ENCODE peak calls at places on chromosomes 11 and 22, in five cellular contexts. One of them, this sample, is unnamed.

GRCh38 chr11:46696212-46696558 is 4.2 kb downstream of the ARHGAP1 start:
- DNase-seq in CD4-positive, CD25-positive, alpha-beta regulatory T cell: no peak
- DNase-seq in pancreas: no peak
- DNase-seq in lower lobe of right lung: no peak
- DNase-seq in upper lobe of right lung: no peak
- DNase-seq in this sample: peak; percentile 92

GRCh38 chr11:113729456-113729855 is 23.3 kb upstream of the TMPRSS5 start:
- DNase-seq in pancreas: no peak
- DNase-seq in upper lobe of right lung: no peak
- DNase-seq in lower lobe of right lung: no peak
- DNase-seq in CD4-positive, CD25-positive, alpha-beta regulatory T cell: no peak
- DNase-seq in this sample: no peak

GRCh38 chr11:120747801-120748484 is 236.4 kb downstream of the GRIK4 start:
- DNase-seq in upper lobe of right lung: no peak
- DNase-seq in lower lobe of right lung: no peak
- DNase-seq in pancreas: no peak
- DNase-seq in CD4-positive, CD25-positive, alpha-beta regulatory T cell: no peak
- DNase-seq in this sample: no peak

GRCh38 chr11:44179173-44179572 is 83.7 kb downstream of the EXT2 start:
- DNase-seq in CD4-positive, CD25-positive, alpha-beta regulatory T cell: no peak
- DNase-seq in pancreas: no peak
- DNase-seq in lower lobe of right lung: no peak
- DNase-seq in upper lobe of right lung: no peak
- DNase-seq in this sample: no peak

GRCh38 chr22:47813661-47814060 is 1051.2 kb downstream of the TBC1D22A start:
- DNase-seq in lower lobe of right lung: no peak
- DNase-seq in pancreas: no peak
- DNase-seq in upper lobe of right lung: no peak
- DNase-seq in CD4-positive, CD25-positive, alpha-beta regulatory T cell: no peak
- DNase-seq in this sample: no peak

GRCh38 chr11:119567667-119568582 is 145.0 kb upstream of the THY1 start:
- DNase-seq in lower lobe of right lung: no peak
- DNase-seq in upper lobe of right lung: no peak
- DNase-seq in pancreas: no peak
- DNase-seq in CD4-positive, CD25-positive, alpha-beta regulatory T cell: no peak
- DNase-seq in this sample: no peak

GRCh38 chr11:114208371-114208770 is 87.8 kb upstream of the NNMT start:
- DNase-seq in lower lobe of right lung: no peak
- DNase-seq in upper lobe of right lung: no peak
- DNase-seq in pancreas: no peak
- DNase-seq in CD4-positive, CD25-positive, alpha-beta regulatory T cell: peak; percentile 5
- DNase-seq in this sample: no peak

GRCh38 chr11:64094463-64095223 is 58.9 kb downstream of the FLRT1 start:
- DNase-seq in CD4-positive, CD25-positive, alpha-beta regulatory T cell: no peak
- DNase-seq in upper lobe of right lung: no peak
- DNase-seq in lower lobe of right lung: no peak
- DNase-seq in pancreas: no peak
- DNase-seq in this sample: no peak

GRCh38 chr11:2209900-2210321 is 38.3 kb upstream of the TH start:
- DNase-seq in upper lobe of right lung: peak; percentile 41
- DNase-seq in lower lobe of right lung: no peak
- DNase-seq in pancreas: no peak
- DNase-seq in CD4-positive, CD25-positive, alpha-beta regulatory T cell: no peak
- DNase-seq in this sample: no peak

GRCh38 chr11:3894128-3894731 is 38.8 kb downstream of the STIM1 start:
- DNase-seq in lower lobe of right lung: peak; percentile 55
- DNase-seq in upper lobe of right lung: no peak
- DNase-seq in CD4-positive, CD25-positive, alpha-beta regulatory T cell: no peak
- DNase-seq in pancreas: no peak
- DNase-seq in this sample: no peak

GRCh38 chr11:116193321-116194114 is 579.3 kb downstream of the BUD13 start:
- DNase-seq in upper lobe of right lung: peak; percentile 92
- DNase-seq in lower lobe of right lung: peak; percentile 86
- DNase-seq in CD4-positive, CD25-positive, alpha-beta regulatory T cell: no peak
- DNase-seq in pancreas: peak; percentile 56
- DNase-seq in this sample: no peak

GRCh38 chr11:58024601-58025091 is 965 bp downstream of the OR9Q1 start:
- DNase-seq in upper lobe of right lung: peak; percentile 69
- DNase-seq in pancreas: peak; percentile 61
- DNase-seq in CD4-positive, CD25-positive, alpha-beta regulatory T cell: no peak
- DNase-seq in lower lobe of right lung: peak; percentile 61
- DNase-seq in this sample: no peak

GRCh38 chr11:13503393-13503792 is 7.6 kb upstream of the PTH start:
- DNase-seq in pancreas: no peak
- DNase-seq in upper lobe of right lung: no peak
- DNase-seq in CD4-positive, CD25-positive, alpha-beta regulatory T cell: no peak
- DNase-seq in lower lobe of right lung: no peak
- DNase-seq in this sample: no peak

GRCh38 chr11:1072116-1072820 is 2.4 kb upstream of the MUC2 start:
- DNase-seq in upper lobe of right lung: peak; percentile 56
- DNase-seq in CD4-positive, CD25-positive, alpha-beta regulatory T cell: no peak
- DNase-seq in lower lobe of right lung: peak; percentile 41
- DNase-seq in pancreas: no peak
- DNase-seq in this sample: no peak

GRCh38 chr11:121841487-121842167 is 274.4 kb downstream of the BLID start:
- DNase-seq in lower lobe of right lung: no peak
- DNase-seq in CD4-positive, CD25-positive, alpha-beta regulatory T cell: no peak
- DNase-seq in upper lobe of right lung: no peak
- DNase-seq in pancreas: no peak
- DNase-seq in this sample: no peak

GRCh38 chr22:42700901-42701300 is 19.8 kb downstream of the A4GALT start:
- DNase-seq in pancreas: no peak
- DNase-seq in CD4-positive, CD25-positive, alpha-beta regulatory T cell: no peak
- DNase-seq in lower lobe of right lung: no peak
- DNase-seq in upper lobe of right lung: no peak
- DNase-seq in this sample: no peak

GRCh38 chr22:40509401-40510134 is 127.0 kb downstream of the MRTFA start:
- DNase-seq in upper lobe of right lung: no peak
- DNase-seq in lower lobe of right lung: no peak
- DNase-seq in CD4-positive, CD25-positive, alpha-beta regulatory T cell: no peak
- DNase-seq in pancreas: peak; percentile 70
- DNase-seq in this sample: no peak

GRCh38 chr11:74754507-74755255 is 6.0 kb downstream of the RNF169 start:
- DNase-seq in upper lobe of right lung: no peak
- DNase-seq in CD4-positive, CD25-positive, alpha-beta regulatory T cell: no peak
- DNase-seq in pancreas: no peak
- DNase-seq in lower lobe of right lung: no peak
- DNase-seq in this sample: no peak

GRCh38 chr11:68008381-68009337 is 1.5 kb upstream of the ALDH3B1 start:
- DNase-seq in lower lobe of right lung: peak; percentile 74
- DNase-seq in upper lobe of right lung: peak; percentile 74
- DNase-seq in CD4-positive, CD25-positive, alpha-beta regulatory T cell: no peak
- DNase-seq in pancreas: peak; percentile 79
- DNase-seq in this sample: peak; percentile 45

GRCh38 chr11:20873054-20873453 is 203.7 kb downstream of the NELL1 start:
- DNase-seq in pancreas: peak; percentile 16
- DNase-seq in upper lobe of right lung: no peak
- DNase-seq in lower lobe of right lung: no peak
- DNase-seq in CD4-positive, CD25-positive, alpha-beta regulatory T cell: no peak
- DNase-seq in this sample: no peak

GRCh38 chr11:75931124-75931523 is 116.1 kb downstream of the UVRAG start:
- DNase-seq in pancreas: no peak
- DNase-seq in lower lobe of right lung: no peak
- DNase-seq in upper lobe of right lung: no peak
- DNase-seq in CD4-positive, CD25-positive, alpha-beta regulatory T cell: no peak
- DNase-seq in this sample: no peak

GRCh38 chr22:38314992-38315800 is 2.0 kb downstream of the CSNK1E start:
- DNase-seq in pancreas: no peak
- DNase-seq in upper lobe of right lung: no peak
- DNase-seq in lower lobe of right lung: no peak
- DNase-seq in CD4-positive, CD25-positive, alpha-beta regulatory T cell: no peak
- DNase-seq in this sample: no peak

GRCh38 chr11:57873196-57873911 is 111.8 kb downstream of the CTNND1 start:
- DNase-seq in pancreas: no peak
- DNase-seq in upper lobe of right lung: no peak
- DNase-seq in lower lobe of right lung: no peak
- DNase-seq in CD4-positive, CD25-positive, alpha-beta regulatory T cell: no peak
- DNase-seq in this sample: no peak

GRCh38 chr11:44120169-44120568 is 24.7 kb downstream of the EXT2 start:
- DNase-seq in upper lobe of right lung: no peak
- DNase-seq in pancreas: no peak
- DNase-seq in CD4-positive, CD25-positive, alpha-beta regulatory T cell: no peak
- DNase-seq in lower lobe of right lung: no peak
- DNase-seq in this sample: no peak

GRCh38 chr11:69297225-69297925 is 3.4 kb downstream of the MYEOV start:
- DNase-seq in lower lobe of right lung: peak; percentile 94
- DNase-seq in pancreas: peak; percentile 81
- DNase-seq in CD4-positive, CD25-positive, alpha-beta regulatory T cell: peak; percentile 40
- DNase-seq in upper lobe of right lung: peak; percentile 96
- DNase-seq in this sample: peak; percentile 16

GRCh38 chr11:99117603-99118002 is 96.9 kb downstream of the CNTN5 start:
- DNase-seq in pancreas: no peak
- DNase-seq in upper lobe of right lung: no peak
- DNase-seq in lower lobe of right lung: no peak
- DNase-seq in CD4-positive, CD25-positive, alpha-beta regulatory T cell: no peak
- DNase-seq in this sample: no peak

DNA sequence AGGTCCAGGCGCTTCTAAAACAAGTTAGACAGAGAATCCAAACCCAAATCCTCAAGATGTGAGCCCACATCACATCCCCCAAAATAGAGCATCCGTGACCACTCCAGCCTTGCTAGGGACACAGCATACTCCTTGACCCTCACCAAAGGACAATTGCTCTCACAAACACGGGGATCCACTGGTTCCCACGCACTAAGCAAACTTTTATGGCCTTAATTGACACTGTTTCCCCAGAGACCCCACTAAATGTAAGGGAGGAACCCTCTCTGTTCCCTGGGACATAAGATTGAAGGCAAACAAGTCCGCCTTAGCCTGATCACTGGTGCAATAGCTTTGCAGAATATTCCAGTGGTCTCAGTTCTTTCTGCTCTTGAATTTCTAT is 20.1 kb downstream of the ZNF74 start:
- DNase-seq in upper lobe of right lung: no peak
- DNase-seq in lower lobe of right lung: peak; percentile 1
- DNase-seq in CD4-positive, CD25-positive, alpha-beta regulatory T cell: no peak
- DNase-seq in pancreas: no peak
- DNase-seq in this sample: no peak
- H3K27ac ChIP-seq in upper lobe of right lung: no peak overlapping the region
- H3K27ac ChIP-seq in lower lobe of right lung: no peak overlapping the region
- H3K27ac ChIP-seq in CD4-positive, CD25-positive, alpha-beta regulatory T cell: no peak overlapping the region
- H3K27ac ChIP-seq in pancreas: no peak overlapping the region
- H3K27ac ChIP-seq in this sample: no peak overlapping the region

GRCh38 chr11:27507561-27508322 is 1.2 kb upstream of the LIN7C start:
- DNase-seq in upper lobe of right lung: no peak
- DNase-seq in pancreas: no peak
- DNase-seq in CD4-positive, CD25-positive, alpha-beta regulatory T cell: no peak
- DNase-seq in lower lobe of right lung: no peak
- DNase-seq in this sample: no peak
- H3K27ac ChIP-seq in upper lobe of right lung: peak overlapping the region; percentile 94
- H3K27ac ChIP-seq in pancreas: no peak overlapping the region
- H3K27ac ChIP-seq in CD4-positive, CD25-positive, alpha-beta regulatory T cell: no peak overlapping the region
- H3K27ac ChIP-seq in lower lobe of right lung: no peak overlapping the region
- H3K27ac ChIP-seq in this sample: no peak overlapping the region

GRCh38 chr11:118068206-118068944 is 8.5 kb upstream of the TMPRSS4 start:
- DNase-seq in pancreas: no peak
- DNase-seq in CD4-positive, CD25-positive, alpha-beta regulatory T cell: no peak
- DNase-seq in upper lobe of right lung: no peak
- DNase-seq in lower lobe of right lung: no peak
- DNase-seq in this sample: peak; percentile 45
- H3K27ac ChIP-seq in pancreas: no peak overlapping the region
- H3K27ac ChIP-seq in CD4-positive, CD25-positive, alpha-beta regulatory T cell: no peak overlapping the region
- H3K27ac ChIP-seq in upper lobe of right lung: no peak overlapping the region
- H3K27ac ChIP-seq in lower lobe of right lung: no peak overlapping the region
- H3K27ac ChIP-seq in this sample: no peak overlapping the region

DNA sequence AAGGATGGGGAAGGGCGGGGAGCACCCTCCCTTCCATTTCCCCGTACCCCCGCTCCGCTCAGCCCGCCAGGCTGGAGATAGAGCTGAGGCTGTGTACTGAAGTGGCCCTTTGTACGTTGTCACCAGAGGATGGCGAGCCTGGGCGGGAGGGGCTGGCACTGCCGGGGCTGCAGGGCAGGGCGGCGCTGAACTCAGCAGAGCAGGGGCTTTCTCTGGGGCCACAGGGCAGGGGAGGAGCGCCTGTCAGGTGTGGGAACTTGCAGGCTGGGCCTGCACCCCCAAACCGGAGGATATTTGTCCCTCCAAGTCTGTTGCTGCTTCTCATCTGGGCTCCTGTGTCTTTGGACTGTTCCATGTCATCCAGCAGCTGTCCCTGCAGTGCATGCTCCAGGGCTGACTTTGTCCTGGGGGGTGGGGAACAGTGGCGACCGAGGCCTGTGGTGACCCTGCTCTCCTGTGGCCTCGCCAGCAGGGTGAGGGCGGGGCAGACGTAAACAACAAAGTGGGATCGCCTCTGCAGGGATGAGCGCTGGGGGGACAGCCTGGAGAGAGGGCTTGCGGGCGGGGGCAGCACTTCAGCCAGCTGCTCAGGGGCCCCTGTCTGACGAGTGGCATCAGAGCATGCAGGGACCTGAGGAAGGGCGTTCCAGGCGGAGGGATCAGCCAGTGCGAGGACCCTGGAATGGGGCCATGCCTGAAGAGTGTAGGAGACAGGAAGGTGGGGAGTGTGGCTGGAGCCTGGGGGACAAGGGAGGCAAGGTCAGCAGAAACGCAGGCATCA is 13.1 kb downstream of the MGAT3 start:
- DNase-seq in upper lobe of right lung: no peak
- DNase-seq in lower lobe of right lung: no peak
- DNase-seq in pancreas: no peak
- DNase-seq in CD4-positive, CD25-positive, alpha-beta regulatory T cell: no peak
- DNase-seq in this sample: peak; percentile 88
- H3K27ac ChIP-seq in upper lobe of right lung: peak overlapping the region; percentile 77
- H3K27ac ChIP-seq in lower lobe of right lung: peak overlapping the region; percentile 86
- H3K27ac ChIP-seq in pancreas: no peak overlapping the region
- H3K27ac ChIP-seq in CD4-positive, CD25-positive, alpha-beta regulatory T cell: no peak overlapping the region
- H3K27ac ChIP-seq in this sample: peak overlapping the region; percentile 97

DNA sequence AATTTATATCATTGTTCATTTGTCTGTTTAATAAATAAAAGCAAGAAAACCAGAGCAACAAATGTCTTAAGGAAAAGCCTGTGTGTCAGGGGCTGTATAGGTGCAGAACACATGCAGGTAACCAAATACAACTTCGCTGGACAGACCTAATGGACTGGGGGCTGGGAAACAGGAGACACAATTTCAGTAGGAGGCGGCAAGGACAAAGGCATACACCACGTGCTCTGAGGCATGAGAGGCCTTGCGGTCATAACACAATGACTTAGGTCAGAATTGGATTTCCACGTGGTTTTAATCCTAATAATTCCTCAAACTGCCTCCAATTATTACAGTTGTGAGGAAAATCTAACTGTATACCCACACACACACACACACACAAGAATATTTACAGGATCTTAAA is 8.7 kb upstream of the GLB1L3 start:
- DNase-seq in upper lobe of right lung: no peak
- DNase-seq in CD4-positive, CD25-positive, alpha-beta regulatory T cell: no peak
- DNase-seq in lower lobe of right lung: no peak
- DNase-seq in pancreas: no peak
- DNase-seq in this sample: no peak
- H3K27ac ChIP-seq in upper lobe of right lung: peak overlapping the region; percentile 59
- H3K27ac ChIP-seq in CD4-positive, CD25-positive, alpha-beta regulatory T cell: no peak overlapping the region
- H3K27ac ChIP-seq in lower lobe of right lung: no peak overlapping the region
- H3K27ac ChIP-seq in pancreas: no peak overlapping the region
- H3K27ac ChIP-seq in this sample: no peak overlapping the region

DNA sequence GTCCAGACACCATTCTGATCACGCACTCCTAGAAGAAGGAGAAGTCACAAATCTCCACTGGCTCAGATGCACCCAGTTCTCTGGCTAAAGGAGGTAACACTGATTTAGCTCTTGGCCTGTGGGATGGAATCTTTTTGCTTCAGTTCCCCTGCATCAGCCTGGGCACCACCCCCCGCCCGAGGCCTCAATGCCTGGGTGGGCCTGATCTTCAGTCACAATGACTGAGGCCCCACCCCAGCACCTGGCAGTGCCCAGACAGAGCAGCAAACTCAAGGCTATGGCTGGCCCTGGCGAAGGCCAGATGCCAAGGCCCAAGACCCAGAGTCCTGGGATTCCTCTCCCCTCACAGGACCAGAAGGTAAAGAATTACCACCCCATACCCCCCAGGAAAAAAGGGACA is 5.0 kb downstream of the CYB561A3 start:
- DNase-seq in pancreas: no peak
- DNase-seq in lower lobe of right lung: no peak
- DNase-seq in CD4-positive, CD25-positive, alpha-beta regulatory T cell: no peak
- DNase-seq in upper lobe of right lung: no peak
- DNase-seq in this sample: no peak
- H3K27ac ChIP-seq in pancreas: no peak overlapping the region
- H3K27ac ChIP-seq in lower lobe of right lung: no peak overlapping the region
- H3K27ac ChIP-seq in CD4-positive, CD25-positive, alpha-beta regulatory T cell: no peak overlapping the region
- H3K27ac ChIP-seq in upper lobe of right lung: no peak overlapping the region
- H3K27ac ChIP-seq in this sample: no peak overlapping the region

This sample was measured in substantia nigra.